ENCODE peak calls at places on chromosomes 2 and 18, in five cellular contexts. One of them, this sample, is unnamed.

GRCh38 chr2:50125230-50125629 is 906.7 kb downstream of the NRXN1 start:
- DNase-seq in A549: no peak
- DNase-seq in IMR-90: no peak
- DNase-seq in K562: no peak
- DNase-seq in GM12878: no peak
- DNase-seq in this sample: no peak

GRCh38 chr2:113278073-113278811 is 479 bp downstream of the PAX8 start:
- DNase-seq in A549: no peak
- DNase-seq in IMR-90: no peak
- DNase-seq in K562: no peak
- DNase-seq in GM12878: no peak
- DNase-seq in this sample: peak; percentile 31

GRCh38 chr2:26299488-26300092 is 46.4 kb upstream of the SELENOI start:
- DNase-seq in A549: no peak
- DNase-seq in IMR-90: peak; percentile 68
- DNase-seq in K562: no peak
- DNase-seq in GM12878: peak; percentile 12
- DNase-seq in this sample: no peak

GRCh38 chr2:240124651-240125030 is 11.5 kb downstream of the COPS9 start:
- DNase-seq in A549: no peak
- DNase-seq in IMR-90: no peak
- DNase-seq in K562: no peak
- DNase-seq in GM12878: no peak
- DNase-seq in this sample: no peak

GRCh38 chr2:11764359-11764758 is 17.9 kb downstream of the LPIN1 start:
- DNase-seq in A549: no peak
- DNase-seq in IMR-90: no peak
- DNase-seq in K562: no peak
- DNase-seq in GM12878: no peak
- DNase-seq in this sample: peak; percentile 89

GRCh38 chr2:132937629-132938028 is 267.6 kb upstream of the LYPD1 start:
- DNase-seq in A549: no peak
- DNase-seq in IMR-90: peak; percentile 63
- DNase-seq in K562: no peak
- DNase-seq in GM12878: no peak
- DNase-seq in this sample: no peak

GRCh38 chr2:20589975-20590703 is 60.8 kb downstream of the HS1BP3 start:
- DNase-seq in A549: no peak
- DNase-seq in IMR-90: peak; percentile 35
- DNase-seq in K562: no peak
- DNase-seq in GM12878: no peak
- DNase-seq in this sample: no peak

GRCh38 chr2:98623657-98624056 is 15.3 kb downstream of the UNC50 start:
- DNase-seq in A549: no peak
- DNase-seq in IMR-90: peak; percentile 37
- DNase-seq in K562: no peak
- DNase-seq in GM12878: no peak
- DNase-seq in this sample: no peak

GRCh38 chr2:235521844-235522243 is 28.0 kb downstream of the AGAP1 start:
- DNase-seq in A549: no peak
- DNase-seq in IMR-90: no peak
- DNase-seq in K562: no peak
- DNase-seq in GM12878: no peak
- DNase-seq in this sample: no peak

GRCh38 chr2:223050900-223051299 is 1.1 kb upstream of the KCNE4 start:
- DNase-seq in A549: no peak
- DNase-seq in IMR-90: peak; percentile 66
- DNase-seq in K562: no peak
- DNase-seq in GM12878: no peak
- DNase-seq in this sample: no peak

GRCh38 chr2:69957970-69958369 is 3.5 kb downstream of the ASPRV1 start:
- DNase-seq in A549: no peak
- DNase-seq in IMR-90: peak; percentile 60
- DNase-seq in K562: no peak
- DNase-seq in GM12878: no peak
- DNase-seq in this sample: no peak

GRCh38 chr2:232949016-232949415 is 64.0 kb downstream of the NGEF start:
- DNase-seq in A549: no peak
- DNase-seq in IMR-90: no peak
- DNase-seq in K562: no peak
- DNase-seq in GM12878: no peak
- DNase-seq in this sample: no peak

GRCh38 chr2:9319338-9319715 is 104.0 kb downstream of the ITGB1BP1 start:
- DNase-seq in A549: no peak
- DNase-seq in IMR-90: no peak
- DNase-seq in K562: no peak
- DNase-seq in GM12878: no peak
- DNase-seq in this sample: no peak

GRCh38 chr2:96665083-96665569 is 22.6 kb downstream of the FER1L5 start:
- DNase-seq in A549: peak; percentile 69
- DNase-seq in IMR-90: peak; percentile 99
- DNase-seq in K562: no peak
- DNase-seq in GM12878: no peak
- DNase-seq in this sample: no peak

GRCh38 chr2:151978709-151979108 is 120.1 kb downstream of the CACNB4 start:
- DNase-seq in A549: no peak
- DNase-seq in IMR-90: no peak
- DNase-seq in K562: no peak
- DNase-seq in GM12878: no peak
- DNase-seq in this sample: no peak

GRCh38 chr2:212451786-212452200 is 86.8 kb downstream of the ERBB4 start:
- DNase-seq in A549: peak; percentile 1
- DNase-seq in IMR-90: peak; percentile 39
- DNase-seq in K562: no peak
- DNase-seq in GM12878: no peak
- DNase-seq in this sample: no peak

GRCh38 chr2:205704101-205704741 is 21.9 kb downstream of the NRP2 start:
- DNase-seq in A549: no peak
- DNase-seq in IMR-90: peak; percentile 43
- DNase-seq in K562: no peak
- DNase-seq in GM12878: no peak
- DNase-seq in this sample: no peak

GRCh38 chr2:68317971-68318685 is 1.6 kb downstream of the CNRIP1 start:
- DNase-seq in A549: no peak
- DNase-seq in IMR-90: no peak
- DNase-seq in K562: no peak
- DNase-seq in GM12878: no peak
- DNase-seq in this sample: peak; percentile 61

GRCh38 chr18:23716516-23716915 is 27.3 kb downstream of the LAMA3 start:
- DNase-seq in A549: no peak
- DNase-seq in IMR-90: peak; percentile 88
- DNase-seq in K562: no peak
- DNase-seq in GM12878: no peak
- DNase-seq in this sample: no peak

GRCh38 chr2:23009545-23010149 is 375.3 kb upstream of the KLHL29 start:
- DNase-seq in A549: no peak
- DNase-seq in IMR-90: peak; percentile 30
- DNase-seq in K562: no peak
- DNase-seq in GM12878: no peak
- DNase-seq in this sample: no peak

GRCh38 chr2:159738509-159739390 is 26.4 kb downstream of the MARCHF7 start:
- DNase-seq in A549: no peak
- DNase-seq in IMR-90: no peak
- DNase-seq in K562: peak; percentile 48
- DNase-seq in GM12878: no peak
- DNase-seq in this sample: no peak

GRCh38 chr18:13252696-13253410 is 34.3 kb downstream of the LDLRAD4 start:
- DNase-seq in A549: no peak
- DNase-seq in IMR-90: no peak
- DNase-seq in K562: no peak
- DNase-seq in GM12878: no peak
- DNase-seq in this sample: no peak

GRCh38 chr2:60479226-60480088 is 74.0 kb downstream of the BCL11A start:
- DNase-seq in A549: no peak
- DNase-seq in IMR-90: no peak
- DNase-seq in K562: no peak
- DNase-seq in GM12878: no peak
- DNase-seq in this sample: no peak

GRCh38 chr2:12649602-12650400 is 66.9 kb upstream of the TRIB2 start:
- DNase-seq in A549: no peak
- DNase-seq in IMR-90: no peak
- DNase-seq in K562: no peak
- DNase-seq in GM12878: no peak
- DNase-seq in this sample: no peak

GRCh38 chr2:194765723-194766122 is 891.3 kb upstream of the SLC39A10 start:
- DNase-seq in A549: no peak
- DNase-seq in IMR-90: no peak
- DNase-seq in K562: no peak
- DNase-seq in GM12878: no peak
- DNase-seq in this sample: no peak

GRCh38 chr2:19235308-19235707 is 123.1 kb downstream of the OSR1 start:
- DNase-seq in A549: no peak
- DNase-seq in IMR-90: peak; percentile 81
- DNase-seq in K562: no peak
- DNase-seq in GM12878: no peak
- DNase-seq in this sample: no peak

GRCh38 chr2:73821227-73821626 is 7.5 kb upstream of the STAMBP start:
- DNase-seq in A549: no peak
- DNase-seq in IMR-90: no peak
- DNase-seq in K562: no peak
- DNase-seq in GM12878: peak; percentile 75
- DNase-seq in this sample: no peak

DNA sequence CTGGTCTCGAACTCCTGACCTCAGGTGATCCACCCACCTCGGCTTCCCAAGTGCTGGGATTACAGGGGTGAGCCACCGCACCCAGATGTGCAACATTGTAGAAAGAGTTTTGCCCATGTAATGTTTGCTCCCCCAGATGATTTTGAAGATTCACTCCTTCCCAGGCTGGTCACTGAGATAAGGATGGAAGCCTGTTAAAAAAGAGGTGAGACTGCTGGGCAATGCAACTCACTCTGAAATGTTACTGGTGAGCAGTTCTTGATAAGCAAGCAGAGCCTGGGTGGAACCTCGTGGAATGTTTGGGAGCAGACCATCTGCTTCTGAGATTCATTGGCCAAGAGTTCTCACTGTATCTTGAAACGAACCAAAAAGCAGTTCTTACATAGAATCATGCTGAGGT is 19.7 kb downstream of the GRP start:
- DNase-seq in A549: no peak
- DNase-seq in IMR-90: no peak
- DNase-seq in K562: no peak
- DNase-seq in GM12878: no peak
- DNase-seq in this sample: no peak
- TF ChIP-seq RCOR1 in A549: no peak
- TF ChIP-seq RCOR1 in IMR-90: no peak
- TF ChIP-seq RCOR1 in K562: no peak
- TF ChIP-seq RCOR1 in GM12878: no peak
- TF ChIP-seq RCOR1 in this sample: no peak

DNA sequence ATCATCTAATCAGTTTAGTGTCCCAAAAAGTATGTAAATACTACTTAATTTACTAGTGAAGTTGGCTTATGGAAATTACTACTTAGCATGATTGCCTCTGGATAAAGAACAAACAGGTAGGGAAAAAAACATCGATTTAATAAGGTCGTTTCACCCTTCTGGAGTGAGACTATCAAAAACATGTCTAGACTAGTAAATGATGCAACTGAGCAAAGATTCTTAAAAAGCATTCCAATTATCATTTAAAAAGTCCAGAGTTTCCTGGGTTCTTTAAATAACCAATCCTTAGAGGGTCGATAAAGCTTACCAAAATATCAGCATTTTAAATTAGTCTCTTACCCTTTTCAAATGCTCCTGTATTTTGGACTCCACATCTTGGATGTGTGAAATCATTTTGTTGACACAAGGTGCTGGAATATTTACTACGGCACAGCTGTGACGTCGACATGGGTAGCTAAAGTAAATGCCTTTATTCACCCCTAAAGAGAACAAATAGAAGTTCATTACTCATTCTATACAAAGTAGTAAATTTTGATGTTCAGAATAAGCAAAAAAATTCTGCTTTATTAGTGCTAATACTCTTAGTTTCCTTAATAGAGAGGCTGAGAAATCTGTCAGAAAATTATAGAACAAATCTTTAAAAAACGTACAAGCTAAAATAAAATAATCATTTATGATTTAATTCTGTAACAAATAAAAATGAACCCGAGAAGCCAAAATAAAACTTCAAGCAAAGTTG is 70.6 kb downstream of the CCDC178 start:
- DNase-seq in A549: no peak
- DNase-seq in IMR-90: no peak
- DNase-seq in K562: no peak
- DNase-seq in GM12878: no peak
- DNase-seq in this sample: no peak
- TF ChIP-seq RCOR1 in A549: no peak
- TF ChIP-seq RCOR1 in IMR-90: no peak
- TF ChIP-seq RCOR1 in K562: no peak
- TF ChIP-seq RCOR1 in GM12878: no peak
- TF ChIP-seq RCOR1 in this sample: no peak

GRCh38 chr2:42809131-42809875 is 16.9 kb upstream of the HAAO start:
- DNase-seq in A549: no peak
- DNase-seq in IMR-90: no peak
- DNase-seq in K562: no peak
- DNase-seq in GM12878: no peak
- DNase-seq in this sample: peak; percentile 40

GRCh38 chr2:42810126-42810970 is 18.0 kb upstream of the HAAO start:
- DNase-seq in A549: peak; percentile 92
- DNase-seq in IMR-90: peak; percentile 97
- DNase-seq in K562: peak; percentile 87
- DNase-seq in GM12878: peak; percentile 95
- DNase-seq in this sample: peak; percentile 97

GRCh38 chr2:42808301-42808700 is 15.9 kb upstream of the HAAO start:
- DNase-seq in A549: no peak
- DNase-seq in IMR-90: no peak
- DNase-seq in K562: no peak
- DNase-seq in GM12878: no peak
- DNase-seq in this sample: no peak

GRCh38 chr2:42810971-42811865 is 18.8 kb upstream of the HAAO start:
- DNase-seq in A549: peak; percentile 32
- DNase-seq in IMR-90: peak; percentile 35
- DNase-seq in K562: no peak
- DNase-seq in GM12878: no peak
- DNase-seq in this sample: peak; percentile 75

GRCh38 chr2:42809876-42810125 is 17.4 kb upstream of the HAAO start:
- DNase-seq in A549: peak; percentile 80
- DNase-seq in IMR-90: peak; percentile 77
- DNase-seq in K562: peak; percentile 91
- DNase-seq in GM12878: no peak
- DNase-seq in this sample: peak; percentile 97
- TF ChIP-seq RCOR1 in A549: no peak
- TF ChIP-seq RCOR1 in IMR-90: no peak
- TF ChIP-seq RCOR1 in K562: no peak
- TF ChIP-seq RCOR1 in GM12878: no peak
- TF ChIP-seq RCOR1 in this sample: no peak

GRCh38 chr2:65227471-65228248 is at the start of gene ACTR2:
- DNase-seq in A549: peak; percentile 86
- DNase-seq in IMR-90: peak; percentile 96
- DNase-seq in K562: peak; percentile 87
- DNase-seq in GM12878: peak; percentile 90
- DNase-seq in this sample: peak; percentile 96

GRCh38 chr2:65228249-65228750 is 669 bp downstream of the ACTR2 start:
- DNase-seq in A549: no peak
- DNase-seq in IMR-90: peak; percentile 39
- DNase-seq in K562: no peak
- DNase-seq in GM12878: peak; percentile 46
- DNase-seq in this sample: peak; percentile 48

GRCh38 chr2:65231121-65231520 is 3.5 kb downstream of the ACTR2 start:
- DNase-seq in A549: no peak
- DNase-seq in IMR-90: peak; percentile 61
- DNase-seq in K562: no peak
- DNase-seq in GM12878: no peak
- DNase-seq in this sample: no peak

GRCh38 chr2:65232636-65233035 is 5.0 kb downstream of the ACTR2 start:
- DNase-seq in A549: no peak
- DNase-seq in IMR-90: peak; percentile 77
- DNase-seq in K562: no peak
- DNase-seq in GM12878: no peak
- DNase-seq in this sample: no peak

GRCh38 chr2:65231892-65232477 is 4.4 kb downstream of the ACTR2 start:
- DNase-seq in A549: no peak
- DNase-seq in IMR-90: peak; percentile 38
- DNase-seq in K562: peak; percentile 22
- DNase-seq in GM12878: no peak
- DNase-seq in this sample: no peak
- TF ChIP-seq RCOR1 in A549: no peak
- TF ChIP-seq RCOR1 in IMR-90: no peak
- TF ChIP-seq RCOR1 in K562: no peak
- TF ChIP-seq RCOR1 in GM12878: no peak
- TF ChIP-seq RCOR1 in this sample: no peak

This sample was measured in SK-N-SH.